ENCODE peak calls at places on chromosomes 13 and 19, in six cellular contexts. O, N, L, E, H and X are unnamed samples.

GRCh38 chr19:45542234-45542668 is 35.0 kb downstream of the VASP start:
- DNase-seq in O (no peak), N (no peak), H (no peak), L (no peak), E (no peak), X (no peak)

GRCh38 chr19:46615966-46616365 is 8.9 kb downstream of the PTGIR start:
- DNase-seq in O (no peak), L (no peak), N (no peak), H (no peak), E (no peak), X (no peak)

GRCh38 chr13:30971575-30971974 is 39.1 kb downstream of the TEX26 start:
- DNase-seq in E (no peak), O (no peak), N (no peak), L (no peak), H (no peak), X (no peak)

GRCh38 chr13:102699419-102699961 is 4.6 kb upstream of the METTL21C start:
- DNase-seq in N (no peak), H (no peak), O (no peak), L (no peak), E (no peak), X (no peak)

GRCh38 chr19:10552596-10553053 is 8.9 kb downstream of the ATG4D start:
- DNase-seq in O (no peak), H (no peak), N (no peak), E (no peak), L (no peak), X (no peak)

GRCh38 chr19:39765091-39766076 is 13.3 kb upstream of the LEUTX start:
- DNase-seq in E (peak; percentile 56), L (peak; percentile 18), H (peak; percentile 28), N (peak; percentile 17), O (peak; percentile 44), X (peak; percentile 15)

GRCh38 chr19:34480971-34481821 is at the start of gene WTIP:
- DNase-seq in E (no peak), L (no peak), N (no peak), O (peak; percentile 67), H (peak; percentile 41), X (no peak)

GRCh38 chr13:46286972-46287371 is 75.2 kb downstream of the LRRC63 start:
- DNase-seq in E (no peak), O (no peak), H (no peak), L (no peak), N (no peak), X (no peak)

GRCh38 chr13:39767791-39768564 is 112.5 kb downstream of the COG6 start:
- DNase-seq in L (no peak), E (no peak), H (peak; percentile 59), O (no peak), N (no peak), X (no peak)

GRCh38 chr19:37964109-37964508 is 57.1 kb downstream of the SIPA1L3 start:
- DNase-seq in E (no peak), N (no peak), L (no peak), O (no peak), H (no peak), X (no peak)

GRCh38 chr13:72255908-72256307 is 388.9 kb upstream of the DACH1 start:
- DNase-seq in H (peak; percentile 42), N (no peak), O (no peak), E (no peak), L (no peak), X (no peak)

GRCh38 chr13:113646921-113647340 is 11.1 kb downstream of the ATP4B start:
- DNase-seq in N (no peak), H (no peak), E (no peak), L (no peak), O (peak; percentile 22), X (no peak)

GRCh38 chr19:19296953-19297689 is 23.2 kb downstream of the SUGP1 start:
- DNase-seq in H (no peak), N (no peak), E (no peak), L (no peak), O (no peak), X (no peak)

GRCh38 chr13:98311200-98311548 is 134.1 kb upstream of the RNF113B start:
- DNase-seq in H (no peak), O (no peak), N (no peak), E (no peak), L (no peak), X (no peak)

GRCh38 chr19:3620145-3620816 is 6.3 kb downstream of the CACTIN start:
- DNase-seq in H (no peak), O (no peak), L (no peak), N (no peak), E (no peak), X (no peak)

GRCh38 chr13:95035311-95036109 is 265.7 kb downstream of the ABCC4 start:
- DNase-seq in N (no peak), L (no peak), O (no peak), H (no peak), E (no peak), X (no peak)

GRCh38 chr19:2385053-2385721 is 25.1 kb downstream of the TMPRSS9 start:
- DNase-seq in O (no peak), E (no peak), N (no peak), L (no peak), H (peak; percentile 51), X (no peak)

GRCh38 chr19:38070573-38070972 is 153.4 kb downstream of the DPF1 start:
- DNase-seq in O (no peak), E (no peak), N (no peak), H (no peak), L (no peak), X (no peak)

GRCh38 chr19:48418317-48419064 is 25.0 kb downstream of the GRIN2D start:
- DNase-seq in H (no peak), E (no peak), L (no peak), O (no peak), N (no peak), X (no peak)

GRCh38 chr19:4847190-4847973 is 15.9 kb upstream of the TICAM1 start:
- DNase-seq in N (no peak), H (no peak), O (no peak), E (no peak), L (no peak), X (no peak)

GRCh38 chr19:51123381-51124186 is 1.1 kb upstream of the SIGLEC9 start:
- DNase-seq in N (peak; percentile 94), L (peak; percentile 25), H (peak; percentile 26), E (peak; percentile 78), O (peak; percentile 50), X (no peak)

GRCh38 chr19:50252111-50252886 is 48.9 kb downstream of the MYH14 start:
- DNase-seq in E (no peak), L (peak; percentile 4), N (peak; percentile 4), H (peak; percentile 26), O (no peak), X (no peak)

GRCh38 chr19:11684987-11685675 is 53.6 kb downstream of the ZNF823 start:
- DNase-seq in E (no peak), N (no peak), O (no peak), L (no peak), H (no peak), X (no peak)

GRCh38 chr19:19460258-19460731 is 54.8 kb downstream of the GATAD2A start:
- DNase-seq in L (peak; percentile 21), H (no peak), N (peak; percentile 63), O (no peak), E (no peak), X (no peak)

GRCh38 chr19:27672309-27673047 is 1540.5 kb downstream of the UQCRFS1 start:
- DNase-seq in N (no peak), E (peak; percentile 4), O (peak; percentile 15), L (no peak), H (no peak), X (no peak)

GRCh38 chr13:32983058-32983457 is 33.2 kb upstream of the KL start:
- DNase-seq in H (no peak), N (no peak), E (no peak), O (no peak), L (no peak), X (no peak)

DNA sequence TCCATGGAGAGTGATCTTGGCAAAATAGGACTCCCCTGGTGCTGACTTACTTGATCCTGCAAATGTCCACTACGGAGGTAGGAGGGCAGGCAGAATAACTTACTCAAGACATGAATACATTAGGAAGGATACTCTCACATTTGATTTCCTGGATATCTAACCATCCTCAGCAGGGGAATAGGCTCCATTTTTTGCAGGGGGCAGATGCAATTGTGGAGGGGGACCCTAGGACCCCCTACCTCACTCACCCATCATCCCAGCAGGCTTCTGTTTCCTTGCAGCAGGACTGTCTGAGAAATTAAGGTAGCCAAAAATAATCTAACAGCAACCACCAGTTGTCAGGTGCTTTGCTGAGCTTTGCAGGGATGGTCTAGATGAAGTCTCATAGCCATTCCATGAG is 482.0 kb downstream of the ZNF536 start:
- DNase-seq in E (no peak), L (no peak), H (no peak), O (no peak), N (no peak), X (no peak)
- H3K9me3 ChIP-seq in E (no peaks in the 10 kb centered on the region), L (no peaks in the 10 kb centered on the region), H (no peaks in the 10 kb centered on the region), O (no peaks in the 10 kb centered on the region), N (no peaks in the 10 kb centered on the region), X (no peaks in the 10 kb centered on the region)

GRCh38 chr19:41694196-41694595 is 6.1 kb upstream of the CEACAM7 start:
- DNase-seq in L (no peak), H (no peak), E (peak; percentile 27), O (no peak), N (no peak), X (no peak)
- H3K9me3 ChIP-seq in L (no peaks in the 10 kb centered on the region), H (no peaks in the 10 kb centered on the region), E (no peaks in the 10 kb centered on the region), O (peaks cover 4% of the 10 kb centered on the region), N (no peaks in the 10 kb centered on the region), X (no peaks in the 10 kb centered on the region)

DNA sequence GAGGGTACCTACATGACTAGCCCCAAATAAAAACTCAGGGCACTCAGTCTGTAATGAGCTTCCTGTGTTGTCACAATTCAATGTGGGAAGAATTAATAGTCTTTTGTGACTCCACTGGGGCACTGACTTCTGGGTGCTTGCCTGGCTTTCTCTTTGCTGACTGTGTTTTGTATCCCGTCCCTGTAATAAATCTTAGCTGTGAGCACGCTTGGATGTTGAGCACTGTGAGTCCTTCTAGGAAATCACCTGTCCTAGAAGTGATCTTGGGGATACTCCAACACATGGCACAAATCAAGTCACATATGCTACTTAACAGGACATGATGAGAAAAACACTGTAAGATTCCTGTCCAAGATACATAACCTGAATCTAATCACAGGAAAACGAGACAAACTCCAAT is 83.0 kb downstream of the USP12 start:
- DNase-seq in O (no peak), L (no peak), N (no peak), H (no peak), E (no peak), X (no peak)
- H3K9me3 ChIP-seq in O (no peaks in the 10 kb centered on the region), L (no peaks in the 10 kb centered on the region), N (no peaks in the 10 kb centered on the region), H (no peaks in the 10 kb centered on the region), E (no peaks in the 10 kb centered on the region), X (no peaks in the 10 kb centered on the region)

GRCh38 chr13:28250542-28250941 is 112.2 kb downstream of the PAN3 start:
- DNase-seq in O (no peak), E (no peak), H (no peak), N (no peak), L (no peak), X (no peak)
- H3K9me3 ChIP-seq in O (no peaks in the 10 kb centered on the region), E (no peaks in the 10 kb centered on the region), H (no peaks in the 10 kb centered on the region), N (no peaks in the 10 kb centered on the region), L (no peaks in the 10 kb centered on the region), X (no peaks in the 10 kb centered on the region)